ENCODE peak calls at places on chromosomes 5 and 9, in ten cellular contexts. D is endothelial cell of umbilical vein, A is vagina, U is ovary, T is IMR-90, K is gastrocnemius medialis, Q is spleen, P is suprapubic skin, O is lower leg skin, L is uterus. N is an unnamed sample.

GRCh38 chr9:3059781-3060468 is 216.0 kb upstream of the PUM3 start:
- DNase-seq in P (no peak), Q (no peak), D (no peak), O (no peak), A (no peak), K (no peak), U (no peak), T (no peak), L (no peak), N (no peak)

GRCh38 chr5:163489055-163489744 is 16.2 kb upstream of the MAT2B start:
- DNase-seq in K (no peak), A (no peak), U (no peak), Q (no peak), P (no peak), O (no peak), D (no peak), L (no peak), T (peak), N (no peak)

GRCh38 chr9:98118640-98119601 is at the start of gene TRIM14:
- DNase-seq in A (no peak), T (peak), K (no peak), D (peak), U (peak), O (no peak), L (peak), Q (peak), P (no peak), N (no peak)

GRCh38 chr9:16612627-16613026 is 257.8 kb downstream of the BNC2 start:
- DNase-seq in L (no peak), U (no peak), D (peak), A (no peak), Q (no peak), T (peak), K (no peak), P (no peak), O (no peak), N (no peak)

GRCh38 chr5:120552638-120553037 is 88.5 kb downstream of the PRR16 start:
- DNase-seq in O (no peak), D (no peak), P (no peak), L (no peak), A (no peak), U (no peak), K (no peak), T (peak), Q (no peak), N (no peak)

GRCh38 chr9:31541626-31542025 is 842.8 kb upstream of the ACO1 start:
- DNase-seq in A (no peak), T (no peak), U (no peak), Q (no peak), P (no peak), K (no peak), O (no peak), L (no peak), D (no peak), N (no peak)

GRCh38 chr5:38445374-38446028 is 110.9 kb downstream of the LIFR start:
- DNase-seq in A (no peak), D (peak), O (no peak), K (peak), U (peak), L (peak), Q (no peak), P (no peak), T (no peak), N (peak)

GRCh38 chr9:34123682-34124081 is 2.8 kb downstream of the DCAF12 start:
- DNase-seq in U (no peak), L (no peak), Q (peak), A (no peak), K (no peak), T (no peak), O (peak), D (no peak), P (no peak), N (no peak)

GRCh38 chr9:135282001-135282731 is 194.7 kb downstream of the OLFM1 start:
- DNase-seq in A (no peak), U (peak), Q (no peak), O (peak), K (no peak), P (no peak), D (no peak), L (peak), T (no peak), N (peak)

GRCh38 chr5:2802693-2803365 is 51.4 kb upstream of the IRX2 start:
- DNase-seq in O (no peak), P (no peak), Q (no peak), T (no peak), L (no peak), A (no peak), D (no peak), U (no peak), K (no peak), N (no peak)

GRCh38 chr5:14180437-14180836 is 37.3 kb downstream of the TRIO start:
- DNase-seq in T (no peak), O (no peak), L (no peak), K (no peak), U (no peak), Q (no peak), P (no peak), A (no peak), D (no peak), N (no peak)

GRCh38 chr5:116411101-116411571 is 163.5 kb downstream of the SEMA6A start:
- DNase-seq in O (no peak), D (no peak), L (peak), Q (no peak), U (peak), P (no peak), T (no peak), A (no peak), K (no peak), N (no peak)

GRCh38 chr9:2024888-2025781 is 10.0 kb downstream of the SMARCA2 start:
- DNase-seq in T (no peak), U (no peak), A (no peak), P (no peak), O (peak), D (no peak), Q (no peak), K (no peak), L (no peak), N (peak)

GRCh38 chr5:14720236-14720923 is 55.9 kb downstream of the OTULIN start:
- DNase-seq in P (no peak), Q (no peak), A (no peak), D (no peak), K (no peak), L (no peak), T (peak), O (no peak), U (no peak), N (no peak)

GRCh38 chr5:35136386-35136785 is 88.6 kb upstream of the AGXT2 start:
- DNase-seq in T (peak), U (no peak), P (no peak), K (no peak), L (no peak), A (no peak), D (no peak), O (peak), Q (no peak), N (no peak)

GRCh38 chr5:164230341-164230740 is 724.9 kb downstream of the MAT2B start:
- DNase-seq in K (no peak), A (no peak), O (no peak), U (no peak), Q (no peak), P (no peak), T (no peak), L (no peak), D (no peak), N (no peak)

GRCh38 chr9:100352201-100352726 is 478 bp downstream of the TEX10 start:
- DNase-seq in L (peak), U (no peak), K (peak), D (peak), T (peak), O (peak), A (no peak), Q (no peak), P (peak), N (peak)

GRCh38 chr9:2559212-2560152 is 62.1 kb upstream of the VLDLR start:
- DNase-seq in U (peak), Q (no peak), P (no peak), T (peak), A (no peak), O (peak), K (peak), D (no peak), L (peak), N (no peak)

GRCh38 chr5:137491121-137491520 is 8.0 kb downstream of the SPOCK1 start:
- DNase-seq in T (peak), P (no peak), D (peak), Q (no peak), K (no peak), L (no peak), U (no peak), O (no peak), A (no peak), N (no peak)

GRCh38 chr9:96503918-96504317 is 53.9 kb downstream of the HABP4 start:
- DNase-seq in P (no peak), A (no peak), Q (no peak), D (no peak), U (no peak), L (no peak), O (no peak), K (no peak), T (no peak), N (no peak)

GRCh38 chr5:96410013-96410412 is 23.0 kb downstream of the PCSK1 start:
- DNase-seq in A (no peak), L (no peak), T (no peak), P (no peak), O (no peak), K (no peak), D (no peak), U (no peak), Q (no peak), N (no peak)

GRCh38 chr5:115209279-115209678 is 39.6 kb upstream of the TRIM36 start:
- DNase-seq in Q (no peak), D (no peak), T (peak), P (no peak), A (no peak), U (no peak), K (no peak), O (peak), L (no peak), N (no peak)

GRCh38 chr5:40385544-40385943 is 294.2 kb upstream of the PTGER4 start:
- DNase-seq in P (no peak), K (no peak), A (no peak), O (no peak), Q (no peak), U (no peak), T (peak), L (no peak), D (no peak), N (no peak)

GRCh38 chr9:27179245-27179870 is 70.3 kb downstream of the TEK start:
- DNase-seq in U (no peak), L (no peak), O (no peak), D (no peak), K (no peak), P (no peak), Q (no peak), A (no peak), T (peak), N (no peak)

GRCh38 chr9:9412241-9412640 is 1200.6 kb downstream of the PTPRD start:
- DNase-seq in D (no peak), U (no peak), A (no peak), L (no peak), O (no peak), Q (no peak), P (no peak), K (no peak), T (no peak), N (no peak)

GRCh38 chr9:23556459-23556858 is 269.6 kb downstream of the ELAVL2 start:
- DNase-seq in Q (no peak), D (no peak), T (no peak), O (no peak), U (no peak), L (no peak), A (no peak), P (no peak), K (no peak), N (no peak)

GRCh38 chr9:16461231-16461840 is 409.1 kb downstream of the BNC2 start:
- DNase-seq in D (no peak), Q (no peak), P (no peak), A (no peak), O (no peak), K (no peak), U (no peak), L (no peak), T (peak), N (no peak)

GRCh38 chr5:67414712-67415111 is 218.1 kb upstream of the CD180 start:
- DNase-seq in L (no peak), U (no peak), T (peak), Q (no peak), O (no peak), D (no peak), K (no peak), P (no peak), A (no peak), N (no peak)

GRCh38 chr5:61701877-61702602 is 370.0 kb downstream of the ZSWIM6 start:
- DNase-seq in T (no peak), O (no peak), D (no peak), L (no peak), U (no peak), Q (no peak), K (no peak), A (no peak), P (no peak), N (no peak)

GRCh38 chr5:180137401-180138213 is 66.0 kb upstream of the RNF130 start:
- DNase-seq in L (peak), U (no peak), O (no peak), D (no peak), Q (peak), P (peak), K (no peak), T (no peak), A (peak), N (peak)

GRCh38 chr5:138386290-138386689 is 33.8 kb downstream of the KDM3B start:
- DNase-seq in P (no peak), U (no peak), L (no peak), O (no peak), T (no peak), A (no peak), D (peak), K (peak), Q (no peak), N (no peak)

GRCh38 chr5:180176191-180176590 is 32.8 kb downstream of the RASGEF1C start:
- DNase-seq in K (no peak), L (no peak), U (no peak), P (peak), Q (no peak), A (no peak), O (no peak), D (no peak), T (no peak), N (no peak)

GRCh38 chr5:90434116-90434714 is 24.7 kb upstream of the CETN3 start:
- DNase-seq in Q (no peak), T (peak), A (no peak), L (peak), P (no peak), O (no peak), K (no peak), U (no peak), D (peak), N (no peak)

GRCh38 chr5:53326420-53327153 is 153.8 kb upstream of the FST start:
- DNase-seq in T (peak), Q (no peak), L (no peak), K (no peak), D (no peak), P (no peak), U (no peak), O (no peak), A (no peak), N (no peak)

GRCh38 chr5:177077335-177077734 is 9.4 kb upstream of the FGFR4 start:
- DNase-seq in T (no peak), O (no peak), U (no peak), P (no peak), D (no peak), A (no peak), K (no peak), L (no peak), Q (no peak), N (no peak)

GRCh38 chr5:119341452-119342349 is 14.1 kb upstream of the TNFAIP8 start:
- DNase-seq in P (no peak), A (no peak), L (no peak), Q (no peak), K (no peak), O (no peak), U (no peak), T (no peak), D (peak), N (no peak)

DNA sequence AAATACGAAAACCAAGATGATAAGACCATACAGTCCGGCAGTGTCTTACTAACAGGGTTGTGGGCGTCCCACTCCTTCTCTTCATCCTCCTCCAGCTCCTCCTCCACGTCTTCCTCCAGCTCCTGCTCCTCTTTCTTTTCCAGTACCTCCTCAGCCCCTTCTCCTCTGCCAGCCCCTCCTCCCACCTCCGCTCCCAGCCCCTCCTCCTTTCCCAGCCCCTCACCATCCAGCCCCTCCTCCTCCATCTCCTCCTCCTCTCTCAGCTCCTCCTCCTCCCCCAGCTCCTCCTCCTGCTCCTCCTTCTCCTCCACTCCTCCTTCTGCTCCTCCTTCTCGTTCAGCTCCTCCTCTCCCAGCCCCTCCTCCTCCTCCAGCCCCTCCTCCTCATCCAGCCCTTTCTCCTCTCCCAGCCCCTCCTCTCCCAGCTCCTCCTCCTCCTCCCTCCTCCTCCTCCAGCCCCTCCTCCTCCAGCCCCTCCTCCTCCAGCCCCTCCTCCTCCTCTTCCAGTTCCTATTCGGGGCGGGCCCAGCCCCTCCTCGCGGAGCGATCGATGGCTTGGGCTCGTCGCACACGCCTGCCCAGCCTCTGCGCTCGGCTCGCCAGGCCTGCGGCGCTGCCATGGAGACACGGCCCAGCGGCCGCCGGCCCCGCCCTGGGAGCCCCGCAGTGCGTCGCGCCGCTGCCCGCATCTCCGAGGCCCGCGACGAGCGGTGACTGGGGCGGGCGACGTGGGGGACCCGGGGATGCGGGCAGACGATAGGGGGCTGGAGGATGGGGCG is at the start of gene BRD3OS:
- DNase-seq in Q (peak), P (peak), U (peak), D (peak), K (peak), O (peak), L (peak), T (peak), A (peak), N (peak)
- TF ChIP-seq POLR2A in Q (no peak), P (no peak), U (peak), D (peak), K (no peak), O (no peak), L (no peak), T (no peak), A (no peak), N (no peak)

GRCh38 chr5:134904621-134905245 is at the start of gene PCBD2:
- DNase-seq in T (peak), O (peak), D (peak), Q (peak), L (peak), A (no peak), K (peak), P (peak), U (peak), N (peak)
- TF ChIP-seq POLR2A in T (peak), O (no peak), D (peak), Q (no peak), L (peak), A (peak), K (peak), P (peak), U (no peak), N (no peak)

GRCh38 chr9:87497604-87498045 is at the start of gene DAPK1:
- DNase-seq in L (peak), O (peak), K (peak), U (peak), Q (peak), T (no peak), P (no peak), D (peak), A (no peak), N (no peak)

GRCh38 chr9:87498046-87498815 is 564 bp downstream of the DAPK1 start:
- DNase-seq in U (peak), L (peak), P (no peak), D (peak), T (no peak), K (no peak), Q (peak), A (no peak), O (no peak), N (no peak)

GRCh38 chr9:87499455-87500015 is 1.9 kb downstream of the DAPK1 start:
- DNase-seq in L (no peak), K (no peak), D (peak), U (no peak), A (no peak), Q (no peak), P (no peak), O (no peak), T (no peak), N (no peak)

GRCh38 chr9:87500491-87500890 is 2.8 kb downstream of the DAPK1 start:
- DNase-seq in Q (no peak), O (no peak), D (peak), A (no peak), L (no peak), P (no peak), T (no peak), K (no peak), U (no peak), N (no peak)

GRCh38 chr9:87498816-87499454 is 1.3 kb downstream of the DAPK1 start:
- DNase-seq in K (no peak), O (no peak), P (no peak), A (no peak), D (peak), U (no peak), T (no peak), Q (no peak), L (no peak), N (no peak)
- TF ChIP-seq POLR2A in K (no peak), O (no peak), P (no peak), A (no peak), D (no peak), U (no peak), T (no peak), Q (no peak), L (no peak), N (no peak)

GRCh38 chr5:78522476-78523105 is 126.0 kb downstream of the LHFPL2 start:
- DNase-seq in P (no peak), K (no peak), O (no peak), Q (no peak), T (no peak), U (no peak), L (no peak), A (no peak), D (peak), N (no peak)

GRCh38 chr5:78527054-78527884 is 121.3 kb downstream of the LHFPL2 start:
- DNase-seq in A (no peak), L (peak), K (peak), U (no peak), Q (no peak), O (peak), D (peak), T (peak), P (no peak), N (peak)

GRCh38 chr5:78526049-78526525 is 122.5 kb downstream of the LHFPL2 start:
- DNase-seq in D (peak), O (no peak), T (peak), L (no peak), K (no peak), U (no peak), P (no peak), A (no peak), Q (no peak), N (no peak)

GRCh38 chr5:78521455-78521854 is 127.1 kb downstream of the LHFPL2 start:
- DNase-seq in U (no peak), T (no peak), D (peak), L (no peak), A (no peak), O (no peak), P (no peak), Q (no peak), K (no peak), N (no peak)

GRCh38 chr5:78523314-78524193 is 125.0 kb downstream of the LHFPL2 start:
- DNase-seq in K (no peak), L (no peak), P (no peak), O (no peak), U (no peak), Q (no peak), A (no peak), D (peak), T (no peak), N (no peak)
- TF ChIP-seq POLR2A in K (no peak), L (no peak), P (no peak), O (no peak), U (no peak), Q (no peak), A (no peak), D (no peak), T (no peak), N (no peak)

DNA sequence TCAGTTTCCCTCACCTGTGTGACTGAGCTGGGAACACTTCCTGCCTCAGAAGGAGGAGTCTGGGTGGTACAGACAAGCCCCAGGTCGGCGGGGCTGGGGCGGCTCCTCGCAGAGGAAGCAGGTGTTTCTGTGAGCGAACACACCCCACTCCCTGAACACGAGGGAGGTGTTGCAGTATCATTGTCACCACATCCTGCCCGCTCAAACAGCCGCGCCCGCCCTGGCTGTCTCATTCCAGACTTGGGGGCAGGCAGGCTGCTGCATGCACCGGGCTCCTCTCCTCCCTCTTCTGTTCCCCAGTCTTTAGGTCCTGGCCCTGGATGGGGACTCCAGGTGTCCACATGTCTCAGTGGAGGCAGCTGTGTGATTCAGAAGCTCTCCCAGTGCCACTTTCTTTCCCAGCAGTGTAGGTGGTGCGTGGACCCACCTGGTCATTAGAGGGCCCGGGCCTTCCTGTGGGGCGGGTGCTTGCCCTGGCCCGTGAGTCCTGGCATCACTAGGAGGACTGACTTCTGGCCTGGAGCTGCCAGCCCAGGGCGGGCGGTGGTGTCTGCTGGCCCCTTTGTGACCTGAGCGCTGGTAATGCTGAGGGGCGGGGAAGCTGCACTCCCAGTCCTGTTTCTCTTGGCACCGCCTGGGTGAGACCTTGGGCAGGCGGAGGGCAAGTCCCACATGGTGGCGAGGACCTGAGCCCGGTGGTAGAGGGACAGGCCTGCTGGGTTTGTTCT is 18.3 kb upstream of the PHYHD1 start:
- DNase-seq in T (no peak), Q (peak), D (no peak), A (no peak), L (peak), P (no peak), U (no peak), K (no peak), O (peak), N (no peak)
- TF ChIP-seq POLR2A in T (no peak), Q (no peak), D (no peak), A (no peak), L (no peak), P (no peak), U (no peak), K (peak), O (no peak), N (no peak)